ENCODE peak calls at places on chromosomes 5 and 9, in ten cellular contexts. K, Q, H, A, N, Y, W, V, D and S are unnamed samples.

GRCh38 chr5:76084496-76085285 is 1.5 kb downstream of the SV2C start:
- DNase-seq in K (no peak), Q (no peak), H (peak), A (no peak), N (no peak), Y (no peak), W (no peak), V (no peak), D (no peak), S (no peak)

GRCh38 chr5:149594206-149594895 is 13.1 kb downstream of the ARHGEF37 start:
- DNase-seq in K (no peak), Q (no peak), H (no peak), A (no peak), N (no peak), Y (no peak), W (no peak), V (no peak), D (no peak), S (no peak)

GRCh38 chr5:143010335-143010734 is 240.2 kb downstream of the ARHGAP26 start:
- DNase-seq in K (no peak), Q (no peak), H (no peak), A (no peak), N (no peak), Y (no peak), W (no peak), V (no peak), D (no peak), S (no peak)

GRCh38 chr9:16267336-16268036 is 603.0 kb downstream of the BNC2 start:
- DNase-seq in K (peak), Q (no peak), H (no peak), A (peak), N (peak), Y (no peak), W (no peak), V (no peak), D (no peak), S (no peak)

GRCh38 chr5:172501708-172502379 is 47.5 kb upstream of the SH3PXD2B start:
- DNase-seq in K (no peak), Q (no peak), H (peak), A (no peak), N (peak), Y (no peak), W (peak), V (no peak), D (no peak), S (no peak)

GRCh38 chr9:750264-750967 is 91.1 kb upstream of the DMRT1 start:
- DNase-seq in K (peak), Q (no peak), H (no peak), A (no peak), N (peak), Y (no peak), W (no peak), V (peak), D (no peak), S (no peak)

GRCh38 chr5:159189310-159189709 is 20.0 kb downstream of the RNF145 start:
- DNase-seq in K (no peak), Q (no peak), H (no peak), A (peak), N (no peak), Y (no peak), W (no peak), V (no peak), D (no peak), S (no peak)

GRCh38 chr5:125412561-125413535 is 666.4 kb upstream of the ZNF608 start:
- DNase-seq in K (no peak), Q (peak), H (peak), A (peak), N (peak), Y (peak), W (peak), V (peak), D (peak), S (no peak)

GRCh38 chr5:37918420-37918819 is 78.6 kb upstream of the GDNF start:
- DNase-seq in K (no peak), Q (peak), H (peak), A (no peak), N (no peak), Y (no peak), W (peak), V (no peak), D (no peak), S (no peak)

GRCh38 chr9:14352549-14352948 is 38.6 kb upstream of the NFIB start:
- DNase-seq in K (no peak), Q (no peak), H (no peak), A (no peak), N (no peak), Y (no peak), W (no peak), V (no peak), D (no peak), S (no peak)

GRCh38 chr5:51622161-51622790 is 239.0 kb downstream of the ISL1 start:
- DNase-seq in K (no peak), Q (no peak), H (no peak), A (no peak), N (no peak), Y (no peak), W (no peak), V (no peak), D (no peak), S (no peak)

GRCh38 chr5:72248352-72249032 is 71.5 kb downstream of the MRPS27 start:
- DNase-seq in K (no peak), Q (peak), H (peak), A (peak), N (no peak), Y (no peak), W (peak), V (peak), D (peak), S (peak)

GRCh38 chr5:158054388-158055092 is 195.6 kb upstream of the CLINT1 start:
- DNase-seq in K (no peak), Q (peak), H (no peak), A (no peak), N (no peak), Y (no peak), W (peak), V (no peak), D (no peak), S (no peak)

GRCh38 chr5:131081371-131081770 is 83.7 kb downstream of the HINT1 start:
- DNase-seq in K (no peak), Q (no peak), H (no peak), A (no peak), N (no peak), Y (no peak), W (no peak), V (no peak), D (no peak), S (no peak)

GRCh38 chr5:6820851-6821479 is 107.7 kb downstream of the TENT4A start:
- DNase-seq in K (peak), Q (peak), H (no peak), A (peak), N (no peak), Y (no peak), W (peak), V (peak), D (no peak), S (peak)

GRCh38 chr9:128733256-128733655 is 9.3 kb upstream of the ZDHHC12 start:
- DNase-seq in K (peak), Q (peak), H (peak), A (peak), N (no peak), Y (peak), W (peak), V (peak), D (peak), S (peak)

GRCh38 chr9:38006163-38006562 is 62.9 kb downstream of the SHB start:
- DNase-seq in K (no peak), Q (no peak), H (no peak), A (no peak), N (no peak), Y (no peak), W (no peak), V (peak), D (peak), S (no peak)

GRCh38 chr5:142740903-142741302 is 29.3 kb upstream of the ARHGAP26 start:
- DNase-seq in K (no peak), Q (no peak), H (no peak), A (no peak), N (no peak), Y (no peak), W (no peak), V (no peak), D (no peak), S (no peak)

GRCh38 chr5:93717162-93717561 is 24.2 kb downstream of the POU5F2 start:
- DNase-seq in K (peak), Q (peak), H (no peak), A (peak), N (no peak), Y (no peak), W (no peak), V (no peak), D (no peak), S (no peak)

GRCh38 chr9:14535161-14535930 is 157.9 kb downstream of the ZDHHC21 start:
- DNase-seq in K (no peak), Q (no peak), H (no peak), A (no peak), N (no peak), Y (no peak), W (no peak), V (no peak), D (peak), S (no peak)

GRCh38 chr9:101486693-101487442 is 46.8 kb upstream of the RNF20 start:
- DNase-seq in K (no peak), Q (peak), H (peak), A (peak), N (peak), Y (no peak), W (peak), V (peak), D (peak), S (peak)

GRCh38 chr5:174204914-174205313 is 159.4 kb downstream of the NSG2 start:
- DNase-seq in K (no peak), Q (peak), H (no peak), A (no peak), N (peak), Y (no peak), W (no peak), V (no peak), D (no peak), S (no peak)

GRCh38 chr5:145237843-145238242 is 597.3 kb downstream of the PRELID2 start:
- DNase-seq in K (peak), Q (peak), H (no peak), A (peak), N (no peak), Y (no peak), W (peak), V (peak), D (no peak), S (peak)

GRCh38 chr9:2826291-2826690 is 17.6 kb downstream of the PUM3 start:
- DNase-seq in K (no peak), Q (no peak), H (no peak), A (no peak), N (no peak), Y (no peak), W (no peak), V (no peak), D (no peak), S (no peak)

GRCh38 chr5:179306191-179307005 is 38.9 kb downstream of the ADAMTS2 start:
- DNase-seq in K (no peak), Q (no peak), H (no peak), A (no peak), N (no peak), Y (no peak), W (no peak), V (peak), D (no peak), S (no peak)

GRCh38 chr5:50990296-50990924 is 324.0 kb downstream of the PARP8 start:
- DNase-seq in K (no peak), Q (no peak), H (no peak), A (no peak), N (no peak), Y (no peak), W (no peak), V (no peak), D (no peak), S (no peak)

GRCh38 chr9:90459321-90459720 is 183.3 kb downstream of the DIRAS2 start:
- DNase-seq in K (no peak), Q (no peak), H (no peak), A (no peak), N (no peak), Y (no peak), W (no peak), V (no peak), D (no peak), S (no peak)

GRCh38 chr5:62030326-62030725 is 275.7 kb upstream of the KIF2A start:
- DNase-seq in K (no peak), Q (no peak), H (no peak), A (no peak), N (no peak), Y (no peak), W (no peak), V (no peak), D (no peak), S (no peak)

GRCh38 chr5:141521244-141521781 is 32.4 kb downstream of the PCDHGC5 start:
- DNase-seq in K (peak), Q (peak), H (no peak), A (peak), N (no peak), Y (peak), W (peak), V (peak), D (peak), S (no peak)

GRCh38 chr5:15752886-15753285 is 252.9 kb downstream of the FBXL7 start:
- DNase-seq in K (no peak), Q (peak), H (peak), A (no peak), N (no peak), Y (no peak), W (peak), V (no peak), D (peak), S (no peak)

GRCh38 chr5:32312194-32312681 is 501 bp downstream of the MTMR12 start:
- DNase-seq in K (peak), Q (peak), H (peak), A (peak), N (peak), Y (peak), W (peak), V (peak), D (peak), S (peak)

GRCh38 chr9:129310666-129311350 is 132.7 kb upstream of the IER5L start:
- DNase-seq in K (no peak), Q (no peak), H (no peak), A (no peak), N (no peak), Y (no peak), W (peak), V (no peak), D (no peak), S (no peak)

GRCh38 chr9:86944974-86945867 is 2.1 kb downstream of the GAS1 start:
- DNase-seq in K (no peak), Q (peak), H (no peak), A (no peak), N (no peak), Y (no peak), W (peak), V (no peak), D (peak), S (no peak)

GRCh38 chr5:154487541-154487940 is 9.5 kb upstream of the HAND1 start:
- DNase-seq in K (no peak), Q (no peak), H (no peak), A (no peak), N (peak), Y (no peak), W (no peak), V (no peak), D (no peak), S (no peak)

GRCh38 chr9:114880276-114880891 is 50.0 kb downstream of the TNFSF8 start:
- DNase-seq in K (peak), Q (no peak), H (no peak), A (no peak), N (no peak), Y (no peak), W (no peak), V (no peak), D (no peak), S (no peak)

GRCh38 chr5:39502704-39503103 is 77.9 kb upstream of the DAB2 start:
- DNase-seq in K (peak), Q (no peak), H (no peak), A (no peak), N (no peak), Y (no peak), W (no peak), V (no peak), D (no peak), S (no peak)

GRCh38 chr5:122377023-122377422 is 65.0 kb downstream of the SNCAIP start:
- DNase-seq in K (peak), Q (no peak), H (no peak), A (no peak), N (no peak), Y (no peak), W (no peak), V (no peak), D (no peak), S (no peak)

GRCh38 chr5:44847453-44847852 is 38.7 kb downstream of the MRPS30 start:
- DNase-seq in K (no peak), Q (no peak), H (no peak), A (no peak), N (no peak), Y (no peak), W (no peak), V (no peak), D (no peak), S (no peak)

GRCh38 chr9:29830815-29831214 is 2257.5 kb upstream of the C9orf72 start:
- DNase-seq in K (peak), Q (peak), H (no peak), A (peak), N (no peak), Y (no peak), W (no peak), V (peak), D (no peak), S (peak)

GRCh38 chr9:35071814-35072460 is 488 bp downstream of the VCP start:
- DNase-seq in K (peak), Q (peak), H (peak), A (peak), N (peak), Y (peak), W (peak), V (peak), D (peak), S (peak)
- TF ChIP-seq POLR2A in K (no peak), Q (no peak), H (no peak), A (no peak), N (no peak), Y (peak), W (no peak), V (no peak), D (peak), S (no peak)

DNA sequence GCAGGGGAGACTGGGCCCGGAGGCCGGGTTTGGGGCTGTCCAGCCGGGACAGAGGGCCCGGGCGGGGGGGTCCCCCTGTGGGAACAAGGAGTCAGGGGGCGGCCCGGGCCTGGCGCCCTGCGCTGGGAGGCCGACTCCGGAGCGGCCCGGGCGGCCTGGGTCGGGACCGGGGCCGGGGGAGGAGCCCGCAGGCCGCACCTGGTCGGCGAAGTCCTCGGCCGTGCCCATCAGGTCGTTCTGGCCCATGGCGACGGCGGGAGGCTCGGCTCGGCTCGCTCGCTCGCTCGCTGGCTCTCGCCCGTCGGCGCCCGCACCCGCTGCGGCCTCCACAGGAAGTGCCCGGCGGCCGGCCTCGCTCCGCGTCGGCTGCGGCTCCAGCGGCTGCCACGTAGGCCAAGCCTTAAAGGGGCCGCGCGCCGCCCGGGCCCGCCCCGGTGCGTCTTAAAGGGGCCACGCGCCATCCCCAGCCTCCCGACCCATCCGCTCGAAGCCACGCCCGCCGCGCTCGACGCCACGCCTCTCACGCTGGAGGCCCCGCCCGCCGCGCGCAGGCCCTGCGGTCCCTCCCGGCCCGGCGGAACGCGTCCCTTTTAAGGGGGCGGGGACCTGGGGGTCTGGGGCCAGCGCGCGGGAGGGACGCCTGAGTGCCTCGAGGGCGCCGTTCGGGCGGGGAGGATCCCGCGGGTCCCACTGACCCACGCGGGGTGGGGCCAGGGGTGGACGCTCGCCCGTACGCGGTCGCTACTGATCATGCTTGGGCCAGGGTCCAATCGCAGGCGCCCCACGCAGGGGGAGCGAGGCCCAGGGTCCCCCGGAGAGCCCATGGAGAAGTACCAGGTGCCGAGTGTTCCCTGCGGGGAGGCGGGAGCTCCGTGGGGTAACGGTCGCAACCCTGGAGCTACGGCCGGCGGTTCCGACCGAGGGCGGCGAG is at the start of the genes STKLD1 and SURF4:
- DNase-seq in K (peak), Q (peak), H (peak), A (peak), N (peak), Y (peak), W (peak), V (peak), D (peak), S (peak)
- TF ChIP-seq POLR2A in K (peak), Q (peak), H (peak), A (peak), N (no peak), Y (peak), W (peak), V (peak), D (peak), S (peak)

DNA sequence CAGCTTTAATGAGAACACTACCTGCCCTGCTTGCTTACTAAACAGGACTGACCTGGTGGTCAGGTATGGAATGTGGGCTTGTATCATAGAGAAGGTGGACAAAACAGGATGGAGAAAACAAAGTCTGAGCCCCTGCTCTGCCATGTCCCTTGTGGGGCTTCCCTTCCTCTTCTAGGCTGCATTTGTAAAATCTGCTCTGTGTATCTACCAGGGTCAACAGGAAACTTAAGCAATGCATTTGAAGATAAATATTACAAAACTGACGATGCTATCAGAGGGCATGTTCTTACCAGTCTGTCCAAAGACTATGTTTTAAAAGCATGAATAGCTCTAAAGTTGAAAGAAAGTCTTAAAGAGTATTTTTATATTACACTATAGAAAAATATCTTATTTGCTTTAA is 228.7 kb downstream of the DCP2 start:
- DNase-seq in K (peak), Q (no peak), H (no peak), A (no peak), N (no peak), Y (no peak), W (no peak), V (no peak), D (no peak), S (no peak)
- TF ChIP-seq POLR2A in K (no peak), Q (no peak), H (no peak), A (no peak), N (no peak), Y (no peak), W (no peak), V (no peak), D (no peak), S (no peak)

DNA sequence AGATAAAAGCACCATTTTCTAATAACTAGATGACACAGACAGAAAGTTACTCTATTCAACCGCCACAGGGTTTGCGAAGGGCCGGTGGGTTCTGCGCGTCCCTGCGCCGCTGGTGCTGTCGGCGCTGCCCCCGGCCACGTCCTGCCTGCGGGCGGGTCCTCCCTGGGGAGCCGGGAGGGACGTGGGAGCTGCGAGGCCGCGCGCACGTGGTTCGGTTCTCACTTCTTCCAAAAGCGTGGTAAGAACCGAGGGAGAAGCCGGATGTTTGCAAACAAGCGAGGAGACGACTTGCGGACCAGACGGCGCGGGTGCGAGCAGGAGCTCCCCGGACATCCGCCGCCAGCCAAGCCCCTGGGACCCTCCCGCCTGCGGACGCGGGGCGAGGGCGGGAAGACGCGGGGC is 12.5 kb downstream of the BTNL9 start:
- DNase-seq in K (peak), Q (no peak), H (peak), A (peak), N (peak), Y (no peak), W (no peak), V (no peak), D (peak), S (no peak)
- TF ChIP-seq POLR2A in K (no peak), Q (no peak), H (no peak), A (no peak), N (no peak), Y (no peak), W (no peak), V (no peak), D (no peak), S (no peak)